ENCODE peak calls at places on chromosomes 4 and X, in six cellular contexts. B is mammary epithelial cell; Z is CD8-positive, alpha-beta memory T cell; V is iPS-NIHi11; A is astrocyte; D is left cardiac atrium. G is an unnamed sample.

GRCh38 chr4:127400736-127401346 is 231.9 kb upstream of the INTU start:
- DNase-seq in B (peak; percentile 61), Z (no peak), V (peak; percentile 68), A (peak; percentile 65), D (peak; percentile 42), G (peak; percentile 21)

GRCh38 chr4:150021483-150021882 is 56.8 kb upstream of the DCLK2 start:
- DNase-seq in B (no peak), Z (no peak), V (no peak), A (no peak), D (no peak), G (no peak)

GRCh38 chr4:78768447-78769177 is 7.5 kb upstream of the BMP2K start:
- DNase-seq in B (peak; percentile 19), Z (no peak), V (no peak), A (no peak), D (no peak), G (no peak)

GRCh38 chr4:4408576-4409335 is 21.9 kb downstream of the NSG1 start:
- DNase-seq in B (peak; percentile 36), Z (no peak), V (no peak), A (no peak), D (no peak), G (no peak)

GRCh38 chr4:188934320-188934975 is 795.2 kb downstream of the TRIML1 start:
- DNase-seq in B (peak; percentile 90), Z (no peak), V (no peak), A (peak; percentile 73), D (no peak), G (no peak)

GRCh38 chrX:5965406-5965805 is 263.3 kb downstream of the NLGN4X start:
- DNase-seq in B (no peak), Z (no peak), V (no peak), A (no peak), D (no peak), G (no peak)

GRCh38 chr4:47686294-47686872 is 151.5 kb downstream of the CORIN start:
- DNase-seq in B (peak; percentile 28), Z (peak; percentile 36), V (peak; percentile 65), A (no peak), D (peak; percentile 36), G (peak; percentile 50)

GRCh38 chr4:3345384-3345783 is 52.6 kb downstream of the RGS12 start:
- DNase-seq in B (no peak), Z (no peak), V (no peak), A (no peak), D (no peak), G (no peak)

GRCh38 chr4:102684605-102685052 is 76.1 kb downstream of the MANBA start:
- DNase-seq in B (peak; percentile 97), Z (no peak), V (no peak), A (peak; percentile 29), D (no peak), G (no peak)

GRCh38 chr4:48909697-48910096 is 3.1 kb upstream of the OCIAD2 start:
- DNase-seq in B (peak; percentile 99), Z (no peak), V (peak; percentile 23), A (peak; percentile 99), D (no peak), G (no peak)

GRCh38 chr4:80101086-80101767 is 28.2 kb upstream of the ANTXR2 start:
- DNase-seq in B (no peak), Z (no peak), V (no peak), A (no peak), D (no peak), G (no peak)

GRCh38 chrX:48540015-48540350 is 469 bp downstream of the TBC1D25 start:
- DNase-seq in B (peak; percentile 62), Z (peak; percentile 35), V (peak; percentile 59), A (no peak), D (peak; percentile 42), G (peak; percentile 46)

G was measured in GM10248.